ENCODE peak calls at places on chromosomes 12 and 14, in five cellular contexts. P is A549, F is HepG2, E is GM12878, S is K562. D is an unnamed sample.

GRCh38 chr12:62308201-62308600 is 48.0 kb downstream of the USP15 start:
- ATAC-seq in F (no peak), S (no peak), P (no peak), E (no peak), D (no peak)

GRCh38 chr14:93759781-93760307 is 28.4 kb downstream of the PRIMA1 start:
- ATAC-seq in P (peak), S (no peak), F (peak), E (no peak), D (peak)

GRCh38 chr12:48818831-48819590 is 715 bp downstream of the CACNB3 start:
- ATAC-seq in F (no peak), P (peak), S (no peak), E (no peak), D (no peak)

GRCh38 chr12:63068857-63069442 is 82.1 kb downstream of the AVPR1A start:
- ATAC-seq in F (no peak), E (peak), S (peak), P (peak), D (no peak)

GRCh38 chr12:26648584-26648983 is 184.4 kb downstream of the ITPR2 start:
- ATAC-seq in E (no peak), F (no peak), S (no peak), P (peak), D (no peak)

GRCh38 chr12:74144396-74144795 is 393.2 kb upstream of the ATXN7L3B start:
- ATAC-seq in P (no peak), S (no peak), F (no peak), E (no peak), D (no peak)

GRCh38 chr12:120703311-120703942 is 6.8 kb upstream of the UNC119B start:
- ATAC-seq in E (no peak), P (no peak), F (peak), S (no peak), D (no peak)

GRCh38 chr14:64444984-64445845 is 20.1 kb upstream of the AKAP5 start:
- ATAC-seq in F (no peak), S (peak), E (peak), P (peak), D (peak)

GRCh38 chr12:99259040-99259934 is 388.3 kb upstream of the GARIN6 start:
- ATAC-seq in S (no peak), E (no peak), F (no peak), P (no peak), D (no peak)

GRCh38 chr14:35247777-35248475 is 44.3 kb upstream of the PSMA6 start:
- ATAC-seq in S (no peak), E (peak), F (no peak), P (no peak), D (no peak)

GRCh38 chr12:21559855-21560569 is 33.9 kb downstream of the SPX start:
- ATAC-seq in P (peak), S (no peak), E (no peak), F (no peak), D (peak)

GRCh38 chr12:49748306-49748705 is 6.9 kb downstream of the TMBIM6 start:
- ATAC-seq in S (peak), P (no peak), E (no peak), F (peak), D (no peak)

GRCh38 chr12:24795699-24796385 is 153.1 kb downstream of the BCAT1 start:
- ATAC-seq in P (no peak), F (no peak), E (peak), S (no peak), D (no peak)

GRCh38 chr12:53252349-53252916 is 15.7 kb upstream of the ESPL1 start:
- ATAC-seq in E (peak), S (peak), P (peak), F (peak), D (no peak)

GRCh38 chr12:18363321-18363720 is 102.0 kb downstream of the PIK3C2G start:
- ATAC-seq in E (no peak), F (no peak), P (no peak), S (no peak), D (no peak)

GRCh38 chr14:63652406-63652805 is 10.7 kb upstream of the WDR89 start:
- ATAC-seq in E (no peak), P (no peak), F (no peak), S (no peak), D (no peak)

GRCh38 chr14:92984082-92984788 is 61.3 kb downstream of the CHGA start:
- ATAC-seq in E (peak), P (no peak), S (no peak), F (no peak), D (no peak)

GRCh38 chr12:27382126-27382795 is 49.6 kb downstream of the BMAL2 start:
- ATAC-seq in E (no peak), S (no peak), P (no peak), F (no peak), D (peak)

GRCh38 chr12:130961921-130962326 is 8.2 kb downstream of the ADGRD1 start:
- ATAC-seq in P (no peak), E (no peak), S (no peak), F (no peak), D (peak)

GRCh38 chr12:5047094-5047493 is 3.4 kb downstream of the KCNA5 start:
- ATAC-seq in E (no peak), S (no peak), F (no peak), P (no peak), D (peak)

GRCh38 chr14:95314609-95315008 is 5.1 kb downstream of the CLMN start:
- ATAC-seq in P (peak), F (no peak), E (peak), S (no peak), D (no peak)

GRCh38 chr14:22226381-22226780 is 362.6 kb downstream of the DAD1 start:
- ATAC-seq in S (no peak), F (peak), E (peak), P (no peak), D (no peak)

GRCh38 chr14:69614592-69614991 is 3.2 kb downstream of the SUSD6 start:
- ATAC-seq in S (no peak), F (no peak), P (no peak), E (peak), D (no peak)

GRCh38 chr14:60204843-60205774 is 39.9 kb upstream of the DHRS7 start:
- ATAC-seq in P (no peak), F (no peak), S (no peak), E (peak), D (no peak)

GRCh38 chr12:19744760-19745218 is 305.5 kb downstream of the AEBP2 start:
- ATAC-seq in S (no peak), P (no peak), E (no peak), F (no peak), D (peak)
- TF ChIP-seq EP300 in S (no peak), P (peak), E (no peak), F (no peak), D (no peak)

GRCh38 chr12:91781114-91781513 is 364.5 kb downstream of the BTG1 start:
- ATAC-seq in F (no peak), E (no peak), P (no peak), S (no peak), D (no peak)

GRCh38 chr12:91786490-91787272 is 359.0 kb downstream of the BTG1 start:
- ATAC-seq in E (no peak), P (no peak), S (no peak), F (no peak), D (no peak)

DNA sequence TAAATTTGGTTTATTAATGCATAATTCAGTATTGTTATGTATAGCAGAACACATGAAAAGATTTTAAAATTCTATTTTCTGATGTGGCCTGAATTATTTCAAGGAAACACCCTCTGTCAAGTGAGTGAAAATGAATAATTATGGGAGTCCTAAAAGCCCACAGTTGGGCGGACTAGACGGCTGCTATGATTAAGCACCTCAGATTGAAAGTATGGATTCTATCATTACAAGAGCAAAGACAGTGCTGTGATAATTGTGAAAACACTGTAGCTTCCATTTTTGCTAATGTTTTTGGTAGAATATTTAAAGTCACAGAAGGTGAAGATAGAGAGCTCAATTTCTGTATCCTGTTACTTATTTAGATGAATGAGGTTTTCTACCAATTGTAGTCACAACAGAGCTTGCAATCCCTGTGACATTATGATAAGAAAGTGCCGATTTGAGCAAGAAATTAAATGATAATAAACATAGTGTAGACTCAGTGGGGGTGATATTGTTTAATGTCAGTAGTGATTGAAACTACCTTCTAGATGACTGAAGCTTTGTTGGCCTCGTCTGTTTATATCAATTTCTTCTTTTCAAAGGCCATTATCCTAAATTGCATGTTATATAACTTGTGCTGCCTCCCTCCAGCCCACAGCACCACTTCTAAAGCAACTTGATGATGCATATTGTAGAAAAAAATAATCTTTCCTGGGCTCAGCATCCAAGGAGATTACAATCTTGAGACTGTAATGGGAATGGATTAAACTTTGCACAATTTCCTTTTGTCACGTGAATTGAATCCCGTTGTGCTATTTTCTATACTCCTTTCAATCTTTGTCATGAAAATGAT is 359.8 kb downstream of the BTG1 start:
- ATAC-seq in S (no peak), P (no peak), E (peak), F (no peak), D (no peak)
- TF ChIP-seq EP300 in S (no peak), P (no peak), E (no peak), F (no peak), D (no peak)

GRCh38 chr12:6226002-6226700 is 26.0 kb downstream of the CD9 start:
- ATAC-seq in F (peak), S (no peak), P (no peak), E (no peak), D (peak)
- TF ChIP-seq EP300 in F (no peak), S (no peak), P (no peak), E (no peak), D (peak)

GRCh38 chr14:50550294-50550693 is 9.7 kb upstream of the ATL1 start:
- ATAC-seq in P (no peak), S (no peak), E (no peak), F (no peak), D (no peak)

GRCh38 chr14:50541159-50541567 is 8.8 kb upstream of the MAP4K5 start:
- ATAC-seq in P (no peak), F (no peak), S (no peak), E (no peak), D (no peak)

GRCh38 chr14:50542941-50543418 is 10.6 kb upstream of the MAP4K5 start:
- ATAC-seq in F (peak), S (peak), P (peak), E (peak), D (no peak)

GRCh38 chr14:50545618-50546017 is 13.2 kb upstream of the MAP4K5 start:
- ATAC-seq in P (no peak), S (no peak), F (no peak), E (no peak), D (no peak)

DNA sequence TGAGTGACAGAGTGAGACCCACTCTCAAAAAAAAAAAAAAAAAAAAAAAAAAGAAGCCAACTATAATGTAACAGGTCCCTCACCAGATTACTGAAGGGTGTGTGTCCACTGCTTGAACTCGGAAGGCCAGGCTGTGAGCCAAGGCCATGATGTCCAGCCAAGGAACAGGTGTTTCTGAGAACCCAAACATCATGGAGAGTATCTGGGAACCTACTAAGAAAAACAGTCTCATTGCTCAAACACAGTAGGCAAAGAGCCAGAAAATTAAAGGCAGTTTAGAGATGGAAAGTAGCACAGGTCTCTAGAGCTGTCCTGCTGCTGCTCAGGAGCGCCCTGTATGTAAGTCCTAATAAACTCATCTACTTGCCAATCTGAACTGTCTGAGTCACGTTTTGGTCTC is 12.5 kb upstream of the MAP4K5 start:
- ATAC-seq in F (no peak), P (no peak), E (no peak), S (no peak), D (peak)
- TF ChIP-seq EP300 in F (no peak), P (no peak), E (no peak), S (no peak), D (no peak)

GRCh38 chr14:68501621-68502052 is 291.2 kb downstream of the ZFP36L1 start:
- ATAC-seq in E (no peak), S (no peak), P (no peak), F (no peak), D (no peak)
- TF ChIP-seq EP300 in E (no peak), S (no peak), P (no peak), F (no peak), D (no peak)